ENCODE peak calls at places on chromosomes 11 and 22, in ten cellular contexts. H is heart left ventricle; O is CD8-positive, alpha-beta T cell; M is lung; L is GM23338; Q is adrenal gland; G is cardiac muscle cell; A is substantia nigra; F is tibial artery; K is lower lobe of right lung. U is an unnamed sample.

GRCh38 chr22:47215851-47216250 is 453.4 kb downstream of the TBC1D22A start:
- DNase-seq in H (no peak), O (no peak), M (no peak), L (no peak), Q (no peak), G (no peak), A (no peak), F (no peak), K (no peak), U (no peak)

GRCh38 chr11:14638561-14638960 is 5.0 kb upstream of the PDE3B start:
- DNase-seq in H (no peak), O (no peak), M (no peak), L (no peak), Q (no peak), G (no peak), A (no peak), F (no peak), K (no peak), U (no peak)

GRCh38 chr11:1912314-1912878 is 7.1 kb upstream of the TNNT3 start:
- DNase-seq in H (no peak), O (no peak), M (no peak), L (no peak), Q (no peak), G (no peak), A (no peak), F (no peak), K (no peak), U (no peak)

GRCh38 chr11:65911682-65912568 is 6.9 kb downstream of the C11orf68 start:
- DNase-seq in H (peak; percentile 65), O (no peak), M (peak; percentile 52), L (peak; percentile 84), Q (peak; percentile 52), G (peak; percentile 51), A (no peak), F (peak; percentile 80), K (no peak), U (no peak)

GRCh38 chr11:60367009-60367408 is 11.3 kb upstream of the MS4A7 start:
- DNase-seq in H (no peak), O (no peak), M (no peak), L (peak; percentile 50), Q (no peak), G (no peak), A (no peak), F (no peak), K (no peak), U (no peak)

GRCh38 chr11:103730151-103730940 is 306.1 kb upstream of the DDI1 start:
- DNase-seq in H (no peak), O (no peak), M (no peak), L (no peak), Q (no peak), G (no peak), A (no peak), F (no peak), K (no peak), U (no peak)

GRCh38 chr22:44032126-44032730 is 8.1 kb downstream of the PARVB start:
- DNase-seq in H (no peak), O (no peak), M (no peak), L (no peak), Q (no peak), G (peak; percentile 30), A (no peak), F (no peak), K (peak; percentile 15), U (no peak)

GRCh38 chr11:12773591-12773990 is 99.4 kb downstream of the TEAD1 start:
- DNase-seq in H (no peak), O (no peak), M (no peak), L (no peak), Q (no peak), G (no peak), A (no peak), F (no peak), K (no peak), U (no peak)

GRCh38 chr11:62910141-62910882 is 10.9 kb downstream of the CHRM1 start:
- DNase-seq in H (no peak), O (no peak), M (no peak), L (no peak), Q (no peak), G (no peak), A (no peak), F (no peak), K (no peak), U (no peak)

GRCh38 chr11:2700415-2701211 is 819 bp upstream of the KCNQ1OT1 start:
- DNase-seq in H (peak; percentile 67), O (no peak), M (peak; percentile 72), L (peak; percentile 74), Q (peak; percentile 62), G (peak; percentile 68), A (no peak), F (peak; percentile 63), K (peak; percentile 83), U (no peak)

GRCh38 chr11:112504056-112504455 is 243.4 kb upstream of the PLET1 start:
- DNase-seq in H (no peak), O (no peak), M (no peak), L (no peak), Q (no peak), G (no peak), A (no peak), F (no peak), K (no peak), U (no peak)

GRCh38 chr11:47552581-47553416 is at the start of gene CELF1:
- DNase-seq in H (peak; percentile 93), O (peak; percentile 89), M (peak; percentile 92), L (peak; percentile 95), Q (peak; percentile 90), G (peak; percentile 97), A (peak; percentile 72), F (peak; percentile 88), K (peak; percentile 95), U (peak; percentile 89)

GRCh38 chr11:47551086-47551485 is 1.8 kb downstream of the CELF1 start:
- DNase-seq in H (no peak), O (no peak), M (no peak), L (peak; percentile 62), Q (no peak), G (peak; percentile 35), A (no peak), F (no peak), K (no peak), U (no peak)

GRCh38 chr11:47552086-47552580 is 799 bp downstream of the CELF1 start:
- DNase-seq in H (no peak), O (peak; percentile 3), M (no peak), L (peak; percentile 63), Q (no peak), G (peak; percentile 57), A (no peak), F (no peak), K (no peak), U (no peak)

GRCh38 chr11:47550288-47551052 is 2.5 kb downstream of the CELF1 start:
- DNase-seq in H (no peak), O (no peak), M (no peak), L (no peak), Q (no peak), G (no peak), A (no peak), F (no peak), K (no peak), U (no peak)

DNA sequence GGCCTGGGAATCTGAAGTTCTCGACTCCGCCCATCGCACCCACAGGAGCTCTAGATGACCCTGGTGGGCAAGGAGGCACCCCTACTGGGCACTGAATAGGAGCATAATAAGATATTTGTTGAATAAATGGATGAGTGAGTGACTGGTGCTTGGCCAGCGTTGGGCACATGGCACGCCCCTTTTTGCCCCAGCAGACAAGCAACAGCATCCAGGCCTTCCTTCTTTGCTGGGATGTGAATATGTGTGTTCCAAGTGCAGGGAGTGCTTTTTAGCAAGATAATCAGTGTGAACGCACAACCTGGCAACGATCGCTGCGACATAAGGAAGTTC is 450 bp upstream of the CELF1 start:
- DNase-seq in H (no peak), O (no peak), M (no peak), L (no peak), Q (no peak), G (no peak), A (no peak), F (peak; percentile 42), K (no peak), U (no peak)
- H3K27ac ChIP-seq in H (peak overlapping the region; percentile 96), O (peak overlapping the region; percentile 28), M (peak overlapping the region; percentile 24), L (peak overlapping the region; percentile 79), Q (peak overlapping the region; percentile 94), G (no peak overlapping the region), A (peak overlapping the region; percentile 81), F (peak overlapping the region; percentile 96), K (peak overlapping the region; percentile 91), U (peak overlapping the region; percentile 89)

GRCh38 chr11:117876049-117876340 is 463 bp downstream of the FXYD6 start:
- DNase-seq in H (no peak), O (no peak), M (no peak), L (no peak), Q (no peak), G (no peak), A (no peak), F (no peak), K (no peak), U (no peak)
- H3K27ac ChIP-seq in H (peak overlapping the region; percentile 90), O (no peak overlapping the region), M (peak overlapping the region; percentile 43), L (no peak overlapping the region), Q (peak overlapping the region; percentile 82), G (no peak overlapping the region), A (no peak overlapping the region), F (peak overlapping the region; percentile 46), K (peak overlapping the region; percentile 60), U (no peak overlapping the region)

DNA sequence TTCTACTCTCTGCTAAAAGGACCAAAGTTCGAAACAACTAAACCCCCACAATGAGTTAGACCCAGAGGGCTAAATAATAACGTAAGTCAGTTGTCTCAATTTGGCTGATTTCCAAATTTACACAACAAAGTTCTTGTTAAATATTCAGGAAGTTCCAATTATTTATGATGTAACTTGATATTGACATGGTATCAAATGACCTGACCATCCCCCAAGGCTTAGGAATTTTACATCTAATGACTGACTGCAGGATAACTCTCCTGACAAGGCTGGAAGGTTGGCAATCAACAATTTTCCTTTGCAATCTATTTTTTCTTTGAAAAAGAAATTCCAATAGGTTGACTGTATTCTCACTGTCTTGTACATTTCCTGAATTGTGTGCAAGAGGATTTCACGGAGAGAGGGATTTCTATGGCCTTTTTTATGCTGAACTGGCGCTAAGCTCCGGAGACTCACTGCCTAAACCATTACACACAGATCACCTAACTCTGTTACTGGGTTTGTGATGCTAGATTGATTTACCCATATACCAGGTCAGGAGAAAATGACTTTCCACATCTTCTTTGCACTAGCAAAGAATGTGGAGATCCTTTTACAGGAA is 9.6 kb upstream of the CDON start:
- DNase-seq in H (no peak), O (no peak), M (no peak), L (peak; percentile 56), Q (no peak), G (no peak), A (no peak), F (no peak), K (no peak), U (no peak)
- H3K27ac ChIP-seq in H (no peak overlapping the region), O (no peak overlapping the region), M (no peak overlapping the region), L (peak overlapping the region; percentile 23), Q (no peak overlapping the region), G (no peak overlapping the region), A (no peak overlapping the region), F (no peak overlapping the region), K (no peak overlapping the region), U (no peak overlapping the region)

GRCh38 chr11:102026975-102027374 is 20.3 kb upstream of the CFAP300 start:
- DNase-seq in H (no peak), O (no peak), M (no peak), L (no peak), Q (no peak), G (peak; percentile 30), A (no peak), F (no peak), K (no peak), U (no peak)

DNA sequence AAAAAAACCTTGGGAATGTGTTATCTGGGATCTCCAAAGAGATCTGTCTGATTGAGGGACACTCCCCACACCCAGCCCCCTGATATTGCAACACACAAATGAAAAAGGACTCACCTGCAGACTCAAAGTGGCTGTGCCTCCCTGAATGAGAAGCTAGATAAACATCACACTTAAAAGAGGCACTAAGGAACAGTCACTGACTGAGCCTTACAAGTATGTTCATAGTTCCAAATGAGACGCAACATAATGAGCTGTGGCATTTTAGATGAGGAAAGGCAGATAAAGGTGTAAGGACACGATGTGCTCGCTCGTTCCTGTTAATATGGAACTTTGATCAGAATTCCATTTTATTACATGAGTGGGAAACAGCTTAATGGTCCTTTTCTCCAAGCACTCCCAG is 21.0 kb upstream of the CFAP300 start:
- DNase-seq in H (no peak), O (no peak), M (peak; percentile 40), L (no peak), Q (no peak), G (no peak), A (no peak), F (no peak), K (no peak), U (no peak)
- H3K27ac ChIP-seq in H (no peak overlapping the region), O (no peak overlapping the region), M (no peak overlapping the region), L (no peak overlapping the region), Q (no peak overlapping the region), G (no peak overlapping the region), A (no peak overlapping the region), F (no peak overlapping the region), K (no peak overlapping the region), U (no peak overlapping the region)